ENCODE peak calls at places on chromosomes 16 and 17, in four cellular contexts. P is NT2/D1, A is WERI-Rb-1, E is right lobe of liver. G is an unnamed sample.

GRCh38 chr16:84741351-84741791 is 41.6 kb downstream of the USP10 start:
- DNase-seq in P (no peak), A (no peak), E (no peak), G (no peak)

GRCh38 chr16:19143241-19143640 is 24.8 kb upstream of the SYT17 start:
- DNase-seq in P (no peak), A (peak), E (no peak), G (no peak)

GRCh38 chr17:3681565-3681964 is 13.0 kb downstream of the EMC6 start:
- DNase-seq in P (no peak), A (no peak), E (no peak), G (no peak)

GRCh38 chr16:69106491-69107291 is 1.2 kb downstream of the HAS3 start:
- DNase-seq in P (no peak), A (no peak), E (peak), G (no peak)

GRCh38 chr16:57614546-57615343 is 13.7 kb upstream of the ADGRG1 start:
- DNase-seq in P (no peak), A (no peak), E (no peak), G (no peak)

GRCh38 chr17:27462714-27463113 is 6.5 kb downstream of the KSR1 start:
- DNase-seq in P (no peak), A (no peak), E (no peak), G (no peak)

GRCh38 chr16:82631701-82632685 is 5.2 kb downstream of the CDH13 start:
- DNase-seq in P (no peak), A (no peak), E (no peak), G (no peak)

GRCh38 chr17:9668532-9668931 is 23.2 kb downstream of the USP43 start:
- DNase-seq in P (no peak), A (no peak), E (no peak), G (no peak)

GRCh38 chr17:81025065-81025751 is 9.7 kb upstream of the BAIAP2 start:
- DNase-seq in P (no peak), A (no peak), E (peak), G (no peak)

GRCh38 chr17:6157716-6158115 is 87.5 kb downstream of the WSCD1 start:
- DNase-seq in P (no peak), A (no peak), E (no peak), G (no peak)

GRCh38 chr17:14227052-14227451 is 9.6 kb downstream of the CDRT15 start:
- DNase-seq in P (no peak), A (no peak), E (no peak), G (no peak)

GRCh38 chr16:50528820-50529219 is 19.4 kb upstream of the NKD1 start:
- DNase-seq in P (no peak), A (no peak), E (no peak), G (no peak)

GRCh38 chr16:78504391-78504945 is 405.0 kb downstream of the WWOX start:
- DNase-seq in P (no peak), A (no peak), E (no peak), G (no peak)

GRCh38 chr17:80790021-80790765 is 201.4 kb upstream of the CHMP6 start:
- DNase-seq in P (no peak), A (no peak), E (no peak), G (no peak)

GRCh38 chr16:21205303-21205702 is 6.1 kb downstream of the ZP2 start:
- DNase-seq in P (no peak), A (no peak), E (no peak), G (no peak)

GRCh38 chr16:84559311-84559932 is 55.0 kb upstream of the MEAK7 start:
- DNase-seq in P (no peak), A (no peak), E (peak), G (no peak)

GRCh38 chr16:13968835-13969234 is 48.9 kb downstream of the ERCC4 start:
- DNase-seq in P (no peak), A (no peak), E (no peak), G (no peak)

GRCh38 chr17:28811594-28812135 is 30.9 kb downstream of the FAM222B start:
- DNase-seq in P (no peak), A (peak), E (no peak), G (no peak)

GRCh38 chr16:29023279-29024278 is 38.7 kb downstream of the LAT start:
- DNase-seq in P (no peak), A (no peak), E (no peak), G (no peak)

GRCh38 chr17:64240741-64241347 is 22.2 kb downstream of the TEX2 start:
- DNase-seq in P (no peak), A (no peak), E (no peak), G (no peak)

GRCh38 chr16:23807028-23807427 is 28.8 kb upstream of the PRKCB start:
- DNase-seq in P (no peak), A (no peak), E (peak), G (no peak)

GRCh38 chr16:15993541-15993940 is 44.1 kb downstream of the ABCC1 start:
- DNase-seq in P (no peak), A (no peak), E (no peak), G (no peak)

GRCh38 chr16:68031951-68032350 is 8.9 kb downstream of the DUS2 start:
- DNase-seq in P (no peak), A (no peak), E (no peak), G (no peak)